ENCODE peak calls at places on chromosomes 6 and 20, in five cellular contexts. Z, E, Y, M and Q are unnamed samples.

GRCh38 chr20:58131111-58131510 is 97.3 kb downstream of the ANKRD60 start:
- DNase-seq in Y (no peak), Z (no peak), M (no peak), E (peak; percentile 78), Q (no peak)

GRCh38 chr6:51028271-51028670 is 209.6 kb downstream of the TFAP2B start:
- DNase-seq in Z (no peak), Y (no peak), E (peak; percentile 46), M (no peak), Q (no peak)

GRCh38 chr6:87784690-87785089 is 82.7 kb upstream of the AKIRIN2 start:
- DNase-seq in M (no peak), Z (no peak), Y (no peak), E (no peak), Q (no peak)

GRCh38 chr6:88616380-88616779 is 347.0 kb downstream of the RNGTT start:
- DNase-seq in Y (no peak), M (no peak), E (no peak), Z (no peak), Q (no peak)

GRCh38 chr6:109920911-109921310 is 57.2 kb upstream of the GPR6 start:
- DNase-seq in M (no peak), Z (no peak), E (no peak), Y (no peak), Q (no peak)

GRCh38 chr20:12291386-12291785 is 373.7 kb downstream of the BTBD3 start:
- DNase-seq in Y (no peak), E (no peak), M (no peak), Z (no peak), Q (no peak)

GRCh38 chr6:20569000-20569610 is 34.8 kb downstream of the CDKAL1 start:
- DNase-seq in E (no peak), M (no peak), Y (no peak), Z (no peak), Q (no peak)

GRCh38 chr20:54733687-54734086 is 258.3 kb downstream of the DOK5 start:
- DNase-seq in Y (no peak), E (no peak), M (no peak), Z (no peak), Q (no peak)

GRCh38 chr20:31587545-31588389 is 17.3 kb upstream of the ID1 start:
- DNase-seq in Y (no peak), Z (no peak), M (no peak), E (peak; percentile 58), Q (no peak)

GRCh38 chr6:154123567-154123966 is 84.5 kb downstream of the OPRM1 start:
- DNase-seq in E (no peak), M (no peak), Y (no peak), Z (no peak), Q (no peak)

GRCh38 chr20:5001174-5002076 is at the start of gene SLC23A2:
- DNase-seq in M (peak; percentile 55), Y (peak; percentile 40), Z (no peak), E (no peak), Q (peak; percentile 18)

GRCh38 chr6:37288247-37288646 is 30.3 kb upstream of the TMEM217 start:
- DNase-seq in M (no peak), E (no peak), Y (no peak), Z (no peak), Q (no peak)

GRCh38 chr20:60138263-60139127 is 180.3 kb downstream of the CDH26 start:
- DNase-seq in Y (no peak), M (peak; percentile 20), E (peak; percentile 32), Z (peak; percentile 15), Q (no peak)

GRCh38 chr6:38773338-38773737 is 58.2 kb downstream of the DNAH8 start:
- DNase-seq in Y (no peak), Z (peak; percentile 36), M (no peak), E (no peak), Q (no peak)

GRCh38 chr6:44311767-44312166 is 1.4 kb downstream of the AARS2 start:
- DNase-seq in Z (no peak), Y (no peak), E (no peak), M (no peak), Q (no peak)

GRCh38 chr6:137024172-137024990 is 20.4 kb downstream of the IL20RA start:
- DNase-seq in Y (no peak), M (no peak), E (no peak), Z (no peak), Q (no peak)

GRCh38 chr6:28953039-28953872 is 29.5 kb upstream of the TRIM27 start:
- DNase-seq in M (peak; percentile 27), Z (peak; percentile 62), Y (peak; percentile 6), E (peak; percentile 71), Q (peak; percentile 6)

GRCh38 chr20:35387334-35387733 is 24.4 kb downstream of the UQCC1 start:
- DNase-seq in M (no peak), E (peak; percentile 75), Y (no peak), Z (no peak), Q (no peak)

GRCh38 chr20:40868568-40869223 is 159.9 kb upstream of the TOP1 start:
- DNase-seq in E (peak; percentile 94), M (no peak), Y (no peak), Z (no peak), Q (no peak)

GRCh38 chr6:64467656-64468055 is 832.1 kb downstream of the PHF3 start:
- DNase-seq in Z (no peak), M (no peak), Y (no peak), E (no peak), Q (no peak)

GRCh38 chr6:47407295-47408281 is 70.0 kb upstream of the CD2AP start:
- DNase-seq in Y (no peak), E (peak; percentile 24), M (no peak), Z (no peak), Q (no peak)

GRCh38 chr6:127119361-127120108 is 1.1 kb downstream of the RSPO3 start:
- DNase-seq in Y (no peak), M (no peak), Z (peak; percentile 2), E (no peak), Q (no peak)

GRCh38 chr20:62772994-62773858 is 23.0 kb upstream of the MRGBP start:
- DNase-seq in M (no peak), Y (no peak), Z (no peak), E (no peak), Q (no peak)

GRCh38 chr6:125957845-125958244 is 1.3 kb downstream of the HINT3 start:
- DNase-seq in M (no peak), Y (no peak), Z (no peak), E (peak; percentile 78), Q (no peak)

GRCh38 chr6:3857822-3858221 is 8.6 kb downstream of the FAM50B start:
- DNase-seq in Y (no peak), E (no peak), Z (no peak), M (no peak), Q (no peak)

GRCh38 chr6:26312501-26313390 is 52.3 kb upstream of the BTN3A2 start:
- DNase-seq in Y (peak; percentile 40), M (peak; percentile 74), E (peak; percentile 88), Z (peak; percentile 89), Q (peak; percentile 37)

GRCh38 chr6:55250400-55250799 is 76.1 kb downstream of the HCRTR2 start:
- DNase-seq in M (no peak), Z (no peak), E (no peak), Y (no peak), Q (no peak)

GRCh38 chr6:163287626-163288025 is 126.9 kb upstream of the QKI start:
- DNase-seq in M (no peak), Z (no peak), E (no peak), Y (no peak), Q (no peak)

GRCh38 chr6:11754625-11755289 is 23.8 kb downstream of the ADTRP start:
- DNase-seq in E (no peak), Z (no peak), Y (no peak), M (no peak), Q (no peak)

GRCh38 chr6:87656857-87657256 is 45.2 kb downstream of the AKIRIN2 start:
- DNase-seq in Z (no peak), M (no peak), E (peak; percentile 45), Y (no peak), Q (no peak)

GRCh38 chr6:17865798-17866725 is 121.4 kb downstream of the KIF13A start:
- DNase-seq in Z (no peak), Y (no peak), M (no peak), E (peak; percentile 86), Q (peak; percentile 16)

GRCh38 chr6:142421285-142422202 is 119.7 kb downstream of the ADGRG6 start:
- DNase-seq in E (no peak), M (no peak), Z (no peak), Y (no peak), Q (no peak)